ENCODE peak calls at places on chromosomes 5 and 9, in six cellular contexts. R, C, K, D, P and Z are unnamed samples.

GRCh38 chr5:1205255-1206180 is 4.1 kb downstream of the SLC6A19 start:
- DNase-seq in D (no peak), R (no peak), K (no peak), P (no peak), C (no peak), Z (no peak)

GRCh38 chr5:179459771-179460170 is 90.6 kb upstream of the RUFY1 start:
- DNase-seq in R (no peak), K (no peak), C (no peak), D (no peak), P (no peak), Z (no peak)

GRCh38 chr5:43219120-43219519 is 27.1 kb downstream of the NIM1K start:
- DNase-seq in R (no peak), C (no peak), D (no peak), P (no peak), K (no peak), Z (no peak)

GRCh38 chr5:142819292-142819691 is 49.1 kb downstream of the ARHGAP26 start:
- DNase-seq in R (no peak), K (no peak), P (no peak), D (no peak), C (no peak), Z (no peak)

GRCh38 chr5:6586647-6587042 is 46.2 kb downstream of the NSUN2 start:
- DNase-seq in C (no peak), K (no peak), P (no peak), D (no peak), R (no peak), Z (no peak)

GRCh38 chr9:136538599-136539426 is 7.0 kb downstream of the NOTCH1 start:
- DNase-seq in P (no peak), K (no peak), R (no peak), D (no peak), C (no peak), Z (peak)

GRCh38 chr5:59519338-59519737 is 374.2 kb downstream of the PDE4D start:
- DNase-seq in P (no peak), K (no peak), C (no peak), D (no peak), R (no peak), Z (no peak)

GRCh38 chr9:95265960-95266359 is 51.5 kb downstream of the FANCC start:
- DNase-seq in P (no peak), C (no peak), K (no peak), D (no peak), R (no peak), Z (no peak)

GRCh38 chr5:57538341-57538955 is 55.8 kb upstream of the ACTBL2 start:
- DNase-seq in P (no peak), R (no peak), D (no peak), C (no peak), K (no peak), Z (no peak)

GRCh38 chr9:136545966-136546696 is at the start of gene NOTCH1:
- DNase-seq in R (peak), P (peak), K (peak), C (peak), D (peak), Z (peak)

GRCh38 chr5:141878186-141878770 is at the start of gene PCDH1:
- DNase-seq in C (peak), P (no peak), R (no peak), D (no peak), K (no peak), Z (peak)

GRCh38 chr9:89594811-89595550 is 9.8 kb upstream of the GADD45G start:
- DNase-seq in P (no peak), R (no peak), K (no peak), D (no peak), C (no peak), Z (no peak)

GRCh38 chr9:134698587-134699342 is 57.2 kb downstream of the COL5A1 start:
- DNase-seq in D (peak), K (peak), R (peak), C (peak), P (no peak), Z (peak)

GRCh38 chr9:122015165-122015821 is 77.8 kb downstream of the TTLL11 start:
- DNase-seq in R (no peak), P (no peak), K (no peak), C (no peak), D (no peak), Z (peak)

GRCh38 chr9:126516936-126517750 is 96.6 kb upstream of the LMX1B start:
- DNase-seq in P (no peak), D (peak), R (peak), C (no peak), K (peak), Z (peak)

GRCh38 chr5:173926359-173926758 is 38.2 kb downstream of the CPEB4 start:
- DNase-seq in R (no peak), D (no peak), C (no peak), P (no peak), K (no peak), Z (no peak)

DNA sequence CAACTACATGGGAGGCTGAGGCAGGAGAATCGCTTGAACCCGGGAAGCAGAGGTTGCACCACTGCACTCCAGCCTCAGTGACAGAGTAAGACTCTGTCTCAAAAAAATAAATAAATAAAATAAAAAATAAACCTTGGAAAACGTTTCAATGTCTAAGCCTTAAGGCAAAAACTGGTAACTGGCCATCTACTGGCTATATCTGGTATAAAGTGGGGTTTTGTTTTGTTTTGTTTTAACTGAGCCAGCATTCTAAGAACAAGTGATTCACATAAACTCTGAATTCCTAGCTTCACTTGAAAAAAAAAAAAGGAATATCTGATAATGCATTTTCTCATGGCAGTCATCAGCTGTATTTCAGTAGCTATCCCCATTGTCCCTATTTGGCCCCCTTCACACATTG is 126.1 kb upstream of the EFNA5 start:
- DNase-seq in C (no peak), K (no peak), R (no peak), D (no peak), P (no peak), Z (no peak)
- TF ChIP-seq CTCF in C (no peak), K (no peak), R (no peak), D (no peak), P (no peak), Z (no peak)

DNA sequence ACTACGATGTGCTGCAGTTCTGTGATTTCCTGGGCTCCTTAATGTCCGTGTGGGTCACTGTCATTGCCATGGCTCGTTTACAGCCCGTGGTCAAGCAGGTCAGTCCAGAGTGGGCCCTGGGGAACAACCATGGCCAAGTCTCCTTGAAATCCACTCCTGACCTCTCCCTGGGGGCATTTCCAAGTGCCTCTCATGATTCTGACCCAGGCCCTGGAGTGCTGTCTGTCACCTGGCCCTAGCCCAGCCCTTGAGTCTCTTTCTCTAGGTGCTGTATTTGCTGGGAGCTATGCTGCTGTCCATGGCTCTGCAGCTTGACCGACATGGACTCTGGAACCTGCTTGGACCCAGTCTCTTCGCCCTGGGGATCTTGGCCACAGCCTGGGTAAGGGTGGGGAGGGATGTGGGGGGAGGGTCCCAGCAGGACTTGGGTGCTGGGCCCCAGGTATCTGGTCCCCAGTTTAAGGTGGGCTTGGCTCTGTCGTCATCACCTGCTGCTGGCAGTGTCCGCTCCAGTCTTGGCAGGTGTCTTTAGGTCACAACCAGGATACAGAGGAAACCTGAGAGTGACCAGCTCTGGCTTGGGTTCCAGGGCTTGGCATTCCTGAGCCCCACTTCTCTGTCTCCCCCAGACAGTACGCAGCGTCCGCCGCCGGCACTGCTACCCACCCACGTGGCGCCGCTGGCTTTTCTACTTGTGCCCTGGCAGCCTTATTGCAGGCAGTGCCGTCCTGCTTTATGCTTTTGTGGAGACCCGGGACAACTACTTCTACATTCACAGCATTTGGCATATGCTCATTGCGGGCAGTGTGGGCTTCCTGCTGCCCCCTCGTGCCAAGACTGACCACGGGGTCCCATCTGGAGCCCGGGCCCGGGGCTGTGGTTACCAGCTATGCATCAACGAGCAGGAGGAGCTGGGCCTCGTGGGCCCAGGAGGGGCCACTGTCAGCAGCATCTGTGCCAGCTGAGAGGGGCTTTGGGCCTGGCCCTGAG is 17.0 kb downstream of the OR13J1 start:
- DNase-seq in C (no peak), P (no peak), R (no peak), D (no peak), K (no peak), Z (no peak)
- TF ChIP-seq MYC in C (no peak), P (no peak), R (no peak), D (no peak), K (no peak), Z (no peak)

GRCh38 chr9:4923580-4924544 is 61.2 kb upstream of the JAK2 start:
- DNase-seq in K (peak), D (peak), R (peak), P (no peak), C (peak), Z (peak)
- TF ChIP-seq CTCF in K (peak), D (peak), R (peak), P (peak), C (peak), Z (peak)

DNA sequence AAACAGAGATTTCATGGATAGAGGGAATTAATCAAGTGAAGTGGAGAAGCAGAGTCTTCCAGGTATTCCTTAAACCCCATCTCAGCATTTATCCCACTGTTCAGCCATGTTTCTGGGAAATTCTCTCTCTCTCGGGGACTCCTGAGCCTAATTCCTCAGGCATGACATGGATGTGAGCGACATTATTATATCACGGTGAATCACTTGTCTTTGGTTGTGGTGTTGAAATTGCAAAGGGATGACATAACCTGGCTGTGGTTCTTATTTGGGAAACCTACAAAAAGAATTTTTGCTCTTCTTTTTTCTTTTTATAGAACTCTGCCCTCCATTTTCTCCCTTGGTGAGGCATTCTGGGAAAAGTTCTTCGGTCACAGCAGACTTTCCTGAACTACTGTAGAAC is 457.9 kb upstream of the PTGER4 start:
- DNase-seq in K (no peak), D (no peak), P (no peak), C (no peak), R (no peak), Z (no peak)
- TF ChIP-seq MYC in K (no peak), D (no peak), P (no peak), C (no peak), R (no peak), Z (no peak)

GRCh38 chr5:77973253-77973609 is 197.1 kb upstream of the TBCA start:
- DNase-seq in D (no peak), C (no peak), P (no peak), R (no peak), K (no peak), Z (peak)
- TF ChIP-seq CTCF in D (no peak), C (no peak), P (no peak), R (no peak), K (no peak), Z (no peak)

DNA sequence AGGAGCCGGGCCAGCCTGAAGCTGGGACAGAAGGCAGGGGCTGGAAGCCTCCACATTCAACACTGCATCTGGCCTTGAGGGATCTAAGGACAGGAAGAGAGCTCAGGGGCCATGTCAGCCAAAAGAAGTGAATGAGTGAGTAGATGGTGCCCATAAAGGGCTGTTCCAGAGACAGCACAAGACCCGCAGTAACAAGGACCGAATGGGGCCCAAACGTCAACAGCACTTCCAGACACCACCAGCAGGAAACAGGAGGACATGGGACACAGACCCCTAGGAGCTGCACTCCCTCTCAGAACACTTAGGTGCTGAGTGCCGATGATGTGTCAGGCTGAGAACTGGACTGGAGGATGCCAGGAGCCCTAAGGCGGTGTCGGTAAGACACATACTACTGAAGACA is 114.8 kb upstream of the FAM120A start:
- DNase-seq in C (no peak), P (no peak), D (no peak), K (no peak), R (no peak), Z (no peak)
- TF ChIP-seq MYC in C (no peak), P (no peak), D (no peak), K (no peak), R (no peak), Z (no peak)